ENCODE peak calls at places on chromosomes 12 and 14, in eight cellular contexts. N is AG08396, S is progenitor cell of endocrine pancreas, Z is GM19239, T is cardiac muscle cell, L is HFF-Myc, O is iPS-NIHi11, U is tibial nerve. M is an unnamed sample.

GRCh38 chr12:76820888-76821482 is 57.1 kb downstream of the ZDHHC17 start:
- DNase-seq in Z (no peak), U (no peak), L (peak; percentile 21), T (peak; percentile 52), S (no peak), N (peak; percentile 60), O (peak; percentile 58), M (no peak)

GRCh38 chr12:48788852-48789775 is at the start of gene ADCY6:
- DNase-seq in S (peak; percentile 81), O (peak; percentile 94), L (no peak), U (peak; percentile 58), Z (peak; percentile 84), T (peak; percentile 78), N (peak; percentile 89), M (no peak)

GRCh38 chr12:113897406-113897805 is 68.7 kb downstream of the RBM19 start:
- DNase-seq in L (no peak), Z (no peak), N (no peak), O (no peak), S (no peak), U (no peak), T (no peak), M (no peak)

GRCh38 chr14:68016243-68016914 is 196.8 kb downstream of the RAD51B start:
- DNase-seq in U (no peak), O (no peak), L (no peak), S (no peak), T (peak; percentile 60), N (no peak), Z (no peak), M (no peak)

GRCh38 chr12:3117144-3117581 is 40.0 kb downstream of the TSPAN9 start:
- DNase-seq in O (no peak), N (no peak), S (no peak), T (peak; percentile 90), Z (no peak), U (no peak), L (no peak), M (no peak)

GRCh38 chr14:64324461-64325255 is 30.5 kb upstream of the ESR2 start:
- DNase-seq in O (no peak), T (peak; percentile 42), L (peak; percentile 43), N (peak; percentile 12), Z (no peak), S (no peak), U (no peak), M (no peak)

GRCh38 chr14:101511620-101512395 is 49.5 kb upstream of the DIO3 start:
- DNase-seq in L (no peak), U (no peak), Z (no peak), O (no peak), T (no peak), N (no peak), S (no peak), M (no peak)

GRCh38 chr12:112349440-112349839 is 32.8 kb downstream of the HECTD4 start:
- DNase-seq in O (no peak), L (no peak), Z (no peak), N (no peak), S (no peak), T (peak; percentile 10), U (no peak), M (no peak)

GRCh38 chr12:107560194-107560905 is 125.2 kb upstream of the PWP1 start:
- DNase-seq in L (no peak), U (no peak), O (peak; percentile 60), S (no peak), N (no peak), Z (no peak), T (no peak), M (no peak)

GRCh38 chr14:94144765-94145164 is 15.4 kb upstream of the IFI27L2 start:
- DNase-seq in O (peak; percentile 37), L (no peak), N (no peak), Z (no peak), S (no peak), U (no peak), T (no peak), M (no peak)

GRCh38 chr14:69059658-69060648 is 80.9 kb upstream of the ACTN1 start:
- DNase-seq in U (no peak), N (peak; percentile 79), L (peak; percentile 67), T (peak; percentile 94), Z (no peak), S (no peak), O (no peak), M (no peak)

GRCh38 chr12:52515927-52516831 is 4.0 kb downstream of the KRT5 start:
- DNase-seq in L (no peak), N (no peak), S (peak; percentile 2), T (peak; percentile 69), Z (no peak), U (peak; percentile 4), O (no peak), M (no peak)

GRCh38 chr12:111367661-111368221 is 1.2 kb downstream of the PHETA1 start:
- DNase-seq in S (no peak), L (no peak), O (no peak), U (no peak), N (no peak), T (peak; percentile 42), Z (no peak), M (no peak)

GRCh38 chr12:112517730-112518129 is 99.0 kb downstream of the PTPN11 start:
- DNase-seq in Z (no peak), T (no peak), L (no peak), S (no peak), O (no peak), U (no peak), N (no peak), M (no peak)

GRCh38 chr12:6968426-6968825 is 2.0 kb downstream of the PHB2 start:
- DNase-seq in L (no peak), O (no peak), U (no peak), T (no peak), Z (no peak), N (no peak), S (no peak), M (no peak)

GRCh38 chr14:36646664-36647416 is 14.8 kb upstream of the PAX9 start:
- DNase-seq in Z (no peak), L (no peak), U (no peak), N (no peak), O (peak; percentile 52), T (no peak), S (peak; percentile 24), M (no peak)

GRCh38 chr14:99853206-99853605 is 60.0 kb downstream of the EML1 start:
- DNase-seq in S (no peak), Z (no peak), O (peak; percentile 43), L (no peak), U (no peak), N (peak; percentile 29), T (no peak), M (no peak)

GRCh38 chr12:49716546-49716945 is 9.3 kb upstream of the FMNL3 start:
- DNase-seq in L (no peak), S (no peak), Z (no peak), U (no peak), O (peak; percentile 1), T (no peak), N (no peak), M (peak; percentile 56)

GRCh38 chr12:61220337-61220736 is 1039.9 kb upstream of the USP15 start:
- DNase-seq in Z (no peak), U (no peak), T (no peak), S (no peak), N (no peak), L (no peak), O (no peak), M (no peak)

GRCh38 chr14:104898870-104899510 is 25.7 kb upstream of the PLD4 start:
- DNase-seq in S (no peak), U (no peak), L (no peak), Z (no peak), T (peak; percentile 22), N (no peak), O (no peak), M (no peak)

GRCh38 chr12:96879301-96879700 is 27.8 kb upstream of the NEDD1 start:
- DNase-seq in Z (no peak), U (no peak), T (no peak), L (no peak), O (no peak), S (no peak), N (no peak), M (no peak)

GRCh38 chr12:8045952-8046944 is 13.7 kb downstream of the FOXJ2 start:
- DNase-seq in O (peak; percentile 87), T (peak; percentile 88), N (peak; percentile 85), Z (peak; percentile 71), U (peak; percentile 91), L (peak; percentile 62), S (peak; percentile 77), M (peak; percentile 80)

GRCh38 chr12:119301367-119301766 is 33.2 kb upstream of the CCDC60 start:
- DNase-seq in L (no peak), Z (no peak), O (no peak), T (no peak), U (no peak), N (no peak), S (no peak), M (no peak)

GRCh38 chr12:3655331-3655900 is 97.5 kb downstream of the CRACR2A start:
- DNase-seq in S (no peak), T (peak; percentile 25), L (no peak), O (peak; percentile 78), N (peak; percentile 51), U (no peak), Z (no peak), M (peak; percentile 19)

GRCh38 chr14:100339757-100340453 is 16.8 kb downstream of the SLC25A47 start:
- DNase-seq in Z (no peak), T (no peak), N (no peak), S (no peak), O (no peak), L (no peak), U (no peak), M (no peak)

GRCh38 chr14:102088012-102088792 is 1.4 kb upstream of the HSP90AA1 start:
- DNase-seq in U (peak; percentile 57), T (peak; percentile 59), S (peak; percentile 43), Z (peak; percentile 30), N (no peak), O (peak; percentile 63), L (no peak), M (peak; percentile 83)

GRCh38 chr14:89911018-89911919 is 43.3 kb downstream of the EFCAB11 start:
- DNase-seq in U (no peak), Z (no peak), N (peak; percentile 57), T (peak; percentile 71), O (peak; percentile 46), L (peak; percentile 19), S (no peak), M (peak; percentile 29)

GRCh38 chr14:95614335-95614734 is 71.9 kb upstream of the TCL1B start:
- DNase-seq in T (no peak), O (no peak), S (no peak), U (no peak), Z (no peak), N (no peak), L (no peak), M (peak; percentile 67)

GRCh38 chr12:17369556-17369955 is 720.4 kb downstream of the RERGL start:
- DNase-seq in Z (no peak), N (no peak), U (no peak), O (no peak), L (no peak), T (no peak), S (no peak), M (no peak)

GRCh38 chr14:53509227-53509822 is 356.2 kb upstream of the DDHD1 start:
- DNase-seq in T (peak; percentile 11), U (peak; percentile 67), O (no peak), N (peak; percentile 51), L (peak; percentile 71), S (no peak), Z (no peak), M (no peak)